ENCODE peak calls at places on chromosome 6, in four cellular contexts. M is activated CD4-positive, alpha-beta T cell treated with anti-CD3 and anti-CD28 coated beads for 1 hour; U is NCI-H2081; L is esophagus squamous epithelium. C is an unnamed sample.

GRCh38 chr6:168528457-168529095 is 87.6 kb downstream of the SMOC2 start:
- DNase-seq in L (no peak), U (no peak), M (no peak), C (no peak)

GRCh38 chr6:90107721-90108364 is 188.8 kb downstream of the BACH2 start:
- DNase-seq in M (no peak), L (no peak), U (no peak), C (no peak)

GRCh38 chr6:137698636-137699035 is 168.4 kb upstream of the TNFAIP3 start:
- DNase-seq in U (no peak), M (no peak), L (no peak), C (no peak)

GRCh38 chr6:111661541-111662041 is 55.9 kb upstream of the TRAF3IP2 start:
- DNase-seq in L (no peak), U (peak), M (no peak), C (no peak)

GRCh38 chr6:147448212-147448611 is 60.3 kb upstream of the SAMD5 start:
- DNase-seq in M (no peak), L (no peak), U (no peak), C (no peak)

GRCh38 chr6:170542031-170542719 is 10.9 kb downstream of the PSMB1 start:
- DNase-seq in L (no peak), U (no peak), M (no peak), C (no peak)

GRCh38 chr6:90233994-90234393 is 62.6 kb downstream of the BACH2 start:
- DNase-seq in U (no peak), L (no peak), M (peak), C (no peak)

GRCh38 chr6:146741609-146742008 is 142.8 kb downstream of the ADGB start:
- DNase-seq in U (no peak), M (no peak), L (no peak), C (no peak)

GRCh38 chr6:89689732-89690131 is 51.2 kb upstream of the LYRM2 start:
- DNase-seq in L (no peak), U (peak), M (no peak), C (no peak)

GRCh38 chr6:912871-913663 is 220.1 kb upstream of the EXOC2 start:
- DNase-seq in U (peak), M (no peak), L (no peak), C (no peak)

GRCh38 chr6:16704706-16705402 is 56.4 kb downstream of the ATXN1 start:
- DNase-seq in M (no peak), L (no peak), U (no peak), C (no peak)

GRCh38 chr6:5085638-5086293 is 625 bp downstream of the PPP1R3G start:
- DNase-seq in M (no peak), L (no peak), U (no peak), C (no peak)